ENCODE peak calls at places on chromosomes 5 and 9, in ten cellular contexts. One of them, this sample, is unnamed.

GRCh38 chr5:54296386-54296785 is 14.0 kb downstream of the ARL15 start:
- DNase-seq in testis: no peak
- DNase-seq in GM23338: no peak
- DNase-seq in pancreas: no peak
- DNase-seq in esophagus squamous epithelium: no peak
- DNase-seq in heart right ventricle: no peak
- DNase-seq in stomach: peak; percentile 62
- DNase-seq in neuronal stem cell: no peak
- DNase-seq in NT2/D1: no peak
- DNase-seq in heart left ventricle: no peak
- DNase-seq in this sample: no peak

GRCh38 chr5:68962632-68963484 is 131.0 kb upstream of the SLC30A5 start:
- DNase-seq in heart right ventricle: peak; percentile 77
- DNase-seq in esophagus squamous epithelium: no peak
- DNase-seq in pancreas: peak; percentile 65
- DNase-seq in heart left ventricle: peak; percentile 71
- DNase-seq in neuronal stem cell: peak; percentile 46
- DNase-seq in GM23338: peak; percentile 91
- DNase-seq in stomach: peak; percentile 69
- DNase-seq in NT2/D1: peak; percentile 44
- DNase-seq in testis: peak; percentile 84
- DNase-seq in this sample: no peak

GRCh38 chr5:174457141-174457678 is 267.2 kb upstream of the MSX2 start:
- DNase-seq in neuronal stem cell: no peak
- DNase-seq in NT2/D1: no peak
- DNase-seq in testis: no peak
- DNase-seq in heart right ventricle: no peak
- DNase-seq in heart left ventricle: no peak
- DNase-seq in esophagus squamous epithelium: no peak
- DNase-seq in pancreas: no peak
- DNase-seq in stomach: no peak
- DNase-seq in GM23338: peak; percentile 6
- DNase-seq in this sample: no peak

GRCh38 chr9:120680161-120680560 is 34.1 kb downstream of the MEGF9 start:
- DNase-seq in pancreas: no peak
- DNase-seq in testis: no peak
- DNase-seq in heart right ventricle: no peak
- DNase-seq in stomach: no peak
- DNase-seq in NT2/D1: no peak
- DNase-seq in neuronal stem cell: no peak
- DNase-seq in heart left ventricle: no peak
- DNase-seq in GM23338: no peak
- DNase-seq in esophagus squamous epithelium: no peak
- DNase-seq in this sample: no peak

GRCh38 chr9:88706193-88707112 is 171.5 kb downstream of the NXNL2 start:
- DNase-seq in GM23338: peak; percentile 23
- DNase-seq in heart left ventricle: no peak
- DNase-seq in heart right ventricle: no peak
- DNase-seq in testis: no peak
- DNase-seq in pancreas: no peak
- DNase-seq in esophagus squamous epithelium: no peak
- DNase-seq in neuronal stem cell: no peak
- DNase-seq in stomach: no peak
- DNase-seq in NT2/D1: no peak
- DNase-seq in this sample: no peak

GRCh38 chr5:51104556-51104955 is 278.7 kb upstream of the ISL1 start:
- DNase-seq in GM23338: no peak
- DNase-seq in testis: no peak
- DNase-seq in stomach: no peak
- DNase-seq in pancreas: no peak
- DNase-seq in neuronal stem cell: no peak
- DNase-seq in heart left ventricle: no peak
- DNase-seq in esophagus squamous epithelium: no peak
- DNase-seq in NT2/D1: no peak
- DNase-seq in heart right ventricle: no peak
- DNase-seq in this sample: no peak

GRCh38 chr5:73363911-73364730 is 84.5 kb downstream of the FOXD1 start:
- DNase-seq in esophagus squamous epithelium: no peak
- DNase-seq in heart left ventricle: no peak
- DNase-seq in NT2/D1: no peak
- DNase-seq in pancreas: no peak
- DNase-seq in stomach: no peak
- DNase-seq in testis: no peak
- DNase-seq in GM23338: no peak
- DNase-seq in heart right ventricle: no peak
- DNase-seq in neuronal stem cell: no peak
- DNase-seq in this sample: no peak

GRCh38 chr9:21519855-21520434 is 37.8 kb upstream of the IFNE start:
- DNase-seq in esophagus squamous epithelium: no peak
- DNase-seq in testis: no peak
- DNase-seq in heart right ventricle: no peak
- DNase-seq in pancreas: no peak
- DNase-seq in GM23338: no peak
- DNase-seq in NT2/D1: no peak
- DNase-seq in neuronal stem cell: no peak
- DNase-seq in stomach: no peak
- DNase-seq in heart left ventricle: no peak
- DNase-seq in this sample: no peak

GRCh38 chr9:130902204-130903185 is 5.9 kb upstream of the QRFP start:
- DNase-seq in stomach: no peak
- DNase-seq in pancreas: no peak
- DNase-seq in GM23338: no peak
- DNase-seq in heart right ventricle: no peak
- DNase-seq in heart left ventricle: no peak
- DNase-seq in testis: no peak
- DNase-seq in NT2/D1: no peak
- DNase-seq in esophagus squamous epithelium: no peak
- DNase-seq in neuronal stem cell: no peak
- DNase-seq in this sample: no peak

GRCh38 chr9:130900701-130901497 is 4.3 kb upstream of the QRFP start:
- DNase-seq in GM23338: no peak
- DNase-seq in testis: no peak
- DNase-seq in esophagus squamous epithelium: no peak
- DNase-seq in heart right ventricle: no peak
- DNase-seq in pancreas: no peak
- DNase-seq in stomach: no peak
- DNase-seq in heart left ventricle: no peak
- DNase-seq in NT2/D1: no peak
- DNase-seq in neuronal stem cell: no peak
- DNase-seq in this sample: no peak

GRCh38 chr9:130899051-130899748 is 2.6 kb upstream of the QRFP start:
- DNase-seq in stomach: no peak
- DNase-seq in heart left ventricle: no peak
- DNase-seq in esophagus squamous epithelium: no peak
- DNase-seq in GM23338: no peak
- DNase-seq in pancreas: no peak
- DNase-seq in NT2/D1: no peak
- DNase-seq in testis: no peak
- DNase-seq in neuronal stem cell: no peak
- DNase-seq in heart right ventricle: no peak
- DNase-seq in this sample: no peak

GRCh38 chr9:130903194-130904069 is 6.8 kb upstream of the QRFP start:
- DNase-seq in neuronal stem cell: no peak
- DNase-seq in testis: no peak
- DNase-seq in GM23338: no peak
- DNase-seq in heart right ventricle: no peak
- DNase-seq in heart left ventricle: no peak
- DNase-seq in NT2/D1: no peak
- DNase-seq in stomach: no peak
- DNase-seq in esophagus squamous epithelium: no peak
- DNase-seq in pancreas: no peak
- DNase-seq in this sample: no peak

GRCh38 chr9:130901498-130902203 is 5.0 kb upstream of the QRFP start:
- DNase-seq in pancreas: no peak
- DNase-seq in GM23338: no peak
- DNase-seq in testis: no peak
- DNase-seq in NT2/D1: no peak
- DNase-seq in esophagus squamous epithelium: no peak
- DNase-seq in heart left ventricle: no peak
- DNase-seq in neuronal stem cell: no peak
- DNase-seq in stomach: no peak
- DNase-seq in heart right ventricle: no peak
- DNase-seq in this sample: no peak
- H3K4me1 ChIP-seq in pancreas: no peaks in the 10 kb centered on the region
- H3K4me1 ChIP-seq in GM23338: no peaks in the 10 kb centered on the region
- H3K4me1 ChIP-seq in testis: peaks cover 5% of the 10 kb centered on the region
- H3K4me1 ChIP-seq in NT2/D1: peaks cover 4% of the 10 kb centered on the region
- H3K4me1 ChIP-seq in esophagus squamous epithelium: peaks cover 12% of the 10 kb centered on the region
- H3K4me1 ChIP-seq in heart left ventricle: no peaks in the 10 kb centered on the region
- H3K4me1 ChIP-seq in neuronal stem cell: peaks cover 3% of the 10 kb centered on the region
- H3K4me1 ChIP-seq in stomach: peaks cover 8% of the 10 kb centered on the region
- H3K4me1 ChIP-seq in heart right ventricle: no peaks in the 10 kb centered on the region
- H3K4me1 ChIP-seq in this sample: no peaks in the 10 kb centered on the region

DNA sequence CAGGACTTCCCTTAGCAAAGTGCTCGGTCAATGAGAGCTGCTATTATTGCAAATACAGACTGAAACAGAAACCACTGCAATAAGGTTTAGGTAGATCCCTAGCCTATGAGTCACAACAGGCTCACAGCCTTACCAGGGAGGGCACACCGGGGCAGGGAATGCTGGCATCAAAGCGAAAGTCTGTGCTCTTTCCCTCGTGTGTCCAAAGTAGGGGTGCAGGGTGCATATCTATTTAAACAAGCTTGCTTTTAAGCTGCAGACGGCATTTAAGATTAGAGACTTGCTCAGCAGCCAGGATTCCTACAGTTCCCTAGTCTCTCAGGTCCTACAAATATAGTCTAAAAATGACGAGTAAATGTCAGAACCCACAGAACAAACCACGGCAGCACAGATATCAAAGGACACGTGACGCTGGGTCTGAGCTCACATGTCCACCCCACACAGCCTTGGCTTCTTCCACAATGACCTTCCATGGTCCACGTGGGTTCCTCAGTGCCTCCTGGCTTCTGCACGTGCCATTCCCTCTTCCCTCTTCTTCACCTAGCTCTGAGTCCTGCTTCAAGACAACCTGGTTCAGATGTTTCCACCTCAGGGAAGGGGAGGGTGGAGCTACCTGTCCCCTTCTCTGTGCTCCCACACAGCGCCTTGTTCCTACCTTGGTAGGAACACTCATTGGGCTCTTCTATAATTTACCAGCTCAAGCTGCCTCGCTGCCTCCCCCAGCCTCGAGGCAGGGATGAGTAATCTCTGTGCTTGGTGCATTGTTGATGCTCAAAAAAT is 193.2 kb downstream of the MAPKAP1 start:
- DNase-seq in heart right ventricle: peak; percentile 19
- DNase-seq in NT2/D1: no peak
- DNase-seq in stomach: peak; percentile 68
- DNase-seq in pancreas: peak; percentile 63
- DNase-seq in GM23338: no peak
- DNase-seq in testis: no peak
- DNase-seq in neuronal stem cell: no peak
- DNase-seq in heart left ventricle: peak; percentile 29
- DNase-seq in esophagus squamous epithelium: no peak
- DNase-seq in this sample: peak; percentile 81
- H3K4me1 ChIP-seq in heart right ventricle: peaks cover 37% of the 10 kb centered on the region
- H3K4me1 ChIP-seq in NT2/D1: peaks cover 6% of the 10 kb centered on the region
- H3K4me1 ChIP-seq in stomach: peaks cover 14% of the 10 kb centered on the region
- H3K4me1 ChIP-seq in pancreas: no peaks in the 10 kb centered on the region
- H3K4me1 ChIP-seq in GM23338: peaks cover 42% of the 10 kb centered on the region
- H3K4me1 ChIP-seq in testis: no peaks in the 10 kb centered on the region
- H3K4me1 ChIP-seq in neuronal stem cell: peaks cover 22% of the 10 kb centered on the region
- H3K4me1 ChIP-seq in heart left ventricle: peaks cover 21% of the 10 kb centered on the region
- H3K4me1 ChIP-seq in esophagus squamous epithelium: peaks cover 77% of the 10 kb centered on the region
- H3K4me1 ChIP-seq in this sample: peaks cover 22% of the 10 kb centered on the region

GRCh38 chr5:139677404-139678282 is 29.5 kb downstream of the CXXC5 start:
- DNase-seq in pancreas: no peak
- DNase-seq in esophagus squamous epithelium: no peak
- DNase-seq in NT2/D1: no peak
- DNase-seq in GM23338: peak; percentile 57
- DNase-seq in heart left ventricle: peak; percentile 66
- DNase-seq in stomach: peak; percentile 72
- DNase-seq in testis: peak; percentile 71
- DNase-seq in heart right ventricle: no peak
- DNase-seq in neuronal stem cell: no peak
- DNase-seq in this sample: no peak
- H3K4me1 ChIP-seq in pancreas: peaks cover 36% of the 10 kb centered on the region
- H3K4me1 ChIP-seq in esophagus squamous epithelium: peaks cover 61% of the 10 kb centered on the region
- H3K4me1 ChIP-seq in NT2/D1: peaks cover 15% of the 10 kb centered on the region
- H3K4me1 ChIP-seq in GM23338: peaks cover 15% of the 10 kb centered on the region
- H3K4me1 ChIP-seq in heart left ventricle: peaks cover 28% of the 10 kb centered on the region
- H3K4me1 ChIP-seq in stomach: peaks cover 49% of the 10 kb centered on the region
- H3K4me1 ChIP-seq in testis: peaks cover 14% of the 10 kb centered on the region
- H3K4me1 ChIP-seq in heart right ventricle: peaks cover 61% of the 10 kb centered on the region
- H3K4me1 ChIP-seq in neuronal stem cell: peaks cover 28% of the 10 kb centered on the region
- H3K4me1 ChIP-seq in this sample: no peaks in the 10 kb centered on the region

GRCh38 chr9:128429505-128430086 is 8.9 kb downstream of the CERCAM start:
- DNase-seq in esophagus squamous epithelium: no peak
- DNase-seq in neuronal stem cell: no peak
- DNase-seq in heart left ventricle: no peak
- DNase-seq in pancreas: no peak
- DNase-seq in testis: no peak
- DNase-seq in NT2/D1: no peak
- DNase-seq in GM23338: no peak
- DNase-seq in heart right ventricle: no peak
- DNase-seq in stomach: no peak
- DNase-seq in this sample: no peak

GRCh38 chr9:128434340-128434739 is 13.7 kb downstream of the CERCAM start:
- DNase-seq in testis: no peak
- DNase-seq in GM23338: no peak
- DNase-seq in stomach: no peak
- DNase-seq in neuronal stem cell: no peak
- DNase-seq in NT2/D1: no peak
- DNase-seq in heart left ventricle: no peak
- DNase-seq in pancreas: no peak
- DNase-seq in heart right ventricle: no peak
- DNase-seq in esophagus squamous epithelium: no peak
- DNase-seq in this sample: no peak

GRCh38 chr9:128431207-128431606 is 10.6 kb downstream of the CERCAM start:
- DNase-seq in NT2/D1: no peak
- DNase-seq in stomach: no peak
- DNase-seq in testis: no peak
- DNase-seq in GM23338: no peak
- DNase-seq in neuronal stem cell: no peak
- DNase-seq in esophagus squamous epithelium: no peak
- DNase-seq in pancreas: no peak
- DNase-seq in heart left ventricle: no peak
- DNase-seq in heart right ventricle: no peak
- DNase-seq in this sample: no peak

GRCh38 chr9:128424268-128424780 is 3.7 kb downstream of the CERCAM start:
- DNase-seq in pancreas: no peak
- DNase-seq in NT2/D1: no peak
- DNase-seq in GM23338: no peak
- DNase-seq in heart left ventricle: no peak
- DNase-seq in neuronal stem cell: no peak
- DNase-seq in heart right ventricle: no peak
- DNase-seq in stomach: no peak
- DNase-seq in esophagus squamous epithelium: no peak
- DNase-seq in testis: no peak
- DNase-seq in this sample: no peak

DNA sequence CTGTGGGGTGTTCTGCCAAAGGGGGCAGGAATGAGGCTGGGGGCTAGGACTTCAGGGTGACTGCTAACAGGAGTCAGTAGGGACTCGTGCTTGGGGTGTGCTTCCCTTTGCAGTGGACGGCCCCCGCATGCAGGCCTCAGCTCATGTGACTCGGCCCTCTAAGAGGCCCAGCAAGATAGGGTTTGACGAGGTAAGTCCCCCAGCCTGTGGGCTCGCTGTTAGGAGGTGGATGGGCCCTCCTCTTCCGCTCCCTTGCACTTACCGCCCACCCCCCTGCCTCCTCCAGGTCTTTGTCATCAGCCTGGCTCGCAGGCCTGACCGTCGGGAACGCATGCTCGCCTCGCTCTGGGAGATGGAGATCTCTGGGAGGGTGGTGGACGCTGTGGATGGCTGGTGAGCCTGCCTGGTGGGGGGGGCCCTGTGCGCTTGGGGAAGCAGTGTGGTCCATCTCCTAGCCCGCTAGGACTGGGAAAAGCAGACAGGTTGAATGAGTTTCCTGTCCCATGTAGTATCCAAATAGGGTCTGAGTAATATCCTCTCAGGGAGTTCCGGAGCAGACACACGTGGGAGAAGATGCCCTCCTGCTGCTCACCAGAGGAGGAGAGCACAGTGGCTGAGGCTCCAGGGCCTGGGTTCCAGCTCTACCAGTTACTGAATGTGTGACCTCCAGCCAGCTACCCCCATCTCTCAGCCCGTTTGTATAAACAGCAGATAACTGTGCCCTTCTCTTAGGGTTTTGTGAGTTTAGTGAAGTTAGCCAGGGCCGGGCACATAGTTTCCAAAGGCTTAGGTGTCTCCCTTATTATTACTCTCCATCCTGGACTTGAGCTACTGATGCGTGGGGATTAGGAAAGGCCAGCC is 8.2 kb downstream of the CERCAM start:
- DNase-seq in GM23338: no peak
- DNase-seq in esophagus squamous epithelium: no peak
- DNase-seq in stomach: no peak
- DNase-seq in NT2/D1: no peak
- DNase-seq in neuronal stem cell: no peak
- DNase-seq in testis: no peak
- DNase-seq in pancreas: no peak
- DNase-seq in heart right ventricle: no peak
- DNase-seq in heart left ventricle: no peak
- DNase-seq in this sample: no peak
- H3K4me1 ChIP-seq in GM23338: peaks cover 6% of the 10 kb centered on the region
- H3K4me1 ChIP-seq in esophagus squamous epithelium: no peaks in the 10 kb centered on the region
- H3K4me1 ChIP-seq in stomach: no peaks in the 10 kb centered on the region
- H3K4me1 ChIP-seq in NT2/D1: peaks cover 14% of the 10 kb centered on the region
- H3K4me1 ChIP-seq in neuronal stem cell: peaks cover 6% of the 10 kb centered on the region
- H3K4me1 ChIP-seq in testis: no peaks in the 10 kb centered on the region
- H3K4me1 ChIP-seq in pancreas: no peaks in the 10 kb centered on the region
- H3K4me1 ChIP-seq in heart right ventricle: no peaks in the 10 kb centered on the region
- H3K4me1 ChIP-seq in heart left ventricle: no peaks in the 10 kb centered on the region
- H3K4me1 ChIP-seq in this sample: no peaks in the 10 kb centered on the region

This sample was measured in RWPE2.